ENCODE peak calls at places on chromosomes 7 and 10, in four cellular contexts. One of them, this sample, is unnamed.

GRCh38 chr10:26721561-26721960 is 24.1 kb downstream of the PDSS1 start:
- DNase-seq in GM12865: no peak
- DNase-seq in aorta: no peak
- DNase-seq in endothelial cell of umbilical vein: no peak
- DNase-seq in this sample: no peak

GRCh38 chr10:71213761-71214440 is 1.5 kb downstream of the UNC5B start:
- DNase-seq in GM12865: no peak
- DNase-seq in endothelial cell of umbilical vein: peak
- DNase-seq in aorta: peak
- DNase-seq in this sample: no peak

GRCh38 chr7:143256932-143257331 is 6.3 kb upstream of the GSTK1 start:
- DNase-seq in endothelial cell of umbilical vein: no peak
- DNase-seq in aorta: no peak
- DNase-seq in GM12865: peak
- DNase-seq in this sample: no peak

GRCh38 chr10:103645141-103646054 is 151.9 kb downstream of the NEURL1 start:
- DNase-seq in endothelial cell of umbilical vein: peak
- DNase-seq in aorta: peak
- DNase-seq in GM12865: no peak
- DNase-seq in this sample: no peak

GRCh38 chr10:89221919-89222318 is 14.8 kb upstream of the CH25H start:
- DNase-seq in GM12865: no peak
- DNase-seq in aorta: no peak
- DNase-seq in endothelial cell of umbilical vein: no peak
- DNase-seq in this sample: no peak

GRCh38 chr10:121157998-121158397 is 306.8 kb downstream of the WDR11 start:
- DNase-seq in endothelial cell of umbilical vein: no peak
- DNase-seq in GM12865: peak
- DNase-seq in aorta: peak
- DNase-seq in this sample: no peak

GRCh38 chr7:79785556-79785955 is 332.1 kb upstream of the MAGI2 start:
- DNase-seq in aorta: no peak
- DNase-seq in GM12865: no peak
- DNase-seq in endothelial cell of umbilical vein: no peak
- DNase-seq in this sample: no peak

GRCh38 chr10:60189861-60190475 is 199.7 kb downstream of the ANK3 start:
- DNase-seq in endothelial cell of umbilical vein: no peak
- DNase-seq in aorta: no peak
- DNase-seq in GM12865: no peak
- DNase-seq in this sample: no peak

GRCh38 chr10:101617102-101617823 is 29.1 kb downstream of the DPCD start:
- DNase-seq in endothelial cell of umbilical vein: no peak
- DNase-seq in GM12865: peak
- DNase-seq in aorta: no peak
- DNase-seq in this sample: peak

GRCh38 chr7:125396466-125397151 is 467.0 kb upstream of the POT1 start:
- DNase-seq in GM12865: no peak
- DNase-seq in endothelial cell of umbilical vein: no peak
- DNase-seq in aorta: no peak
- DNase-seq in this sample: no peak
- H3K4me3 ChIP-seq in GM12865: no peak
- H3K4me3 ChIP-seq in endothelial cell of umbilical vein: no peak
- H3K4me3 ChIP-seq in aorta: no peak
- H3K4me3 ChIP-seq in this sample: no peak

GRCh38 chr10:52632591-52632990 is 140.0 kb downstream of the MBL2 start:
- DNase-seq in endothelial cell of umbilical vein: peak
- DNase-seq in GM12865: no peak
- DNase-seq in aorta: no peak
- DNase-seq in this sample: no peak
- H3K4me3 ChIP-seq in endothelial cell of umbilical vein: no peak
- H3K4me3 ChIP-seq in GM12865: no peak
- H3K4me3 ChIP-seq in aorta: no peak
- H3K4me3 ChIP-seq in this sample: no peak

DNA sequence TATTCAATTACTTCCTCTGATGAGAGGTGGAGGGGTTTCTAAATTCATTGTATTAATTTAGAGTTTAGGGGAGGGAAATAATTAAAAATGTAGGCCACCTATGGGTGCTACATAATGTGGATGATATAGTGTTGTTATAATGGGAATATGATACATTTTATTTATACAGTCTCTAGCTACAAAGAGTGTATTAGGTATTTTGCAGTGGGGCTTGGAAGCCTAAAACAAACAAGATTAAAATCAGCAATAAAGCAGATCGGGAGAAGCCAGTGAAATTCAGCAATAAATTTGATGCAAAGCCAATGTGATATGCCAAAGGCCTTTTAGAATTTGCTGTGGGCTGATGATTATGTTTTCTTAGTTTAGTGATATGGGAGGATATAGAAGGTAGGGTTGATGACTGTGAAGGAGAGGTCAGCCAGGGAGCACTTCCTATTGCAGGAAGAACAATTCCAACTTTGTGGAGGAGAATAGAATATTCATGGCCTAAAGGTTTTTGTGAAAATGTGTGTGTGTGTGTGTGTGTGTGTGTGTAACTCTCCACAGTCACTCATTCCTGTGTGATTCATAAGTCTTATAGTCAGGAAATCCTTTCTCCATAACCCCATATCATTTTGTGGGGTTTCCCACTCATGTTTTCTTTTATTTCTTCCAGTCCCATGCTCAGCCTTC is 17.5 kb upstream of the EXOC4 start:
- DNase-seq in aorta: no peak
- DNase-seq in endothelial cell of umbilical vein: peak
- DNase-seq in GM12865: no peak
- DNase-seq in this sample: no peak
- H3K4me3 ChIP-seq in aorta: no peak
- H3K4me3 ChIP-seq in endothelial cell of umbilical vein: no peak
- H3K4me3 ChIP-seq in GM12865: no peak
- H3K4me3 ChIP-seq in this sample: no peak

GRCh38 chr10:66799474-66799873 is 126.4 kb upstream of the LRRTM3 start:
- DNase-seq in aorta: no peak
- DNase-seq in endothelial cell of umbilical vein: no peak
- DNase-seq in GM12865: no peak
- DNase-seq in this sample: no peak
- H3K4me3 ChIP-seq in aorta: no peak
- H3K4me3 ChIP-seq in endothelial cell of umbilical vein: no peak
- H3K4me3 ChIP-seq in GM12865: peak
- H3K4me3 ChIP-seq in this sample: no peak

GRCh38 chr7:105306160-105306784 is 82.4 kb downstream of the SRPK2 start:
- DNase-seq in aorta: no peak
- DNase-seq in endothelial cell of umbilical vein: peak
- DNase-seq in GM12865: peak
- DNase-seq in this sample: no peak

GRCh38 chr7:105309235-105310156 is 79.2 kb downstream of the SRPK2 start:
- DNase-seq in aorta: no peak
- DNase-seq in endothelial cell of umbilical vein: no peak
- DNase-seq in GM12865: peak
- DNase-seq in this sample: no peak

GRCh38 chr7:105307163-105307672 is 81.5 kb downstream of the SRPK2 start:
- DNase-seq in GM12865: no peak
- DNase-seq in aorta: no peak
- DNase-seq in endothelial cell of umbilical vein: no peak
- DNase-seq in this sample: no peak

GRCh38 chr7:105304040-105304895 is 84.5 kb downstream of the SRPK2 start:
- DNase-seq in GM12865: peak
- DNase-seq in endothelial cell of umbilical vein: no peak
- DNase-seq in aorta: no peak
- DNase-seq in this sample: no peak

GRCh38 chr7:105305633-105306032 is 83.1 kb downstream of the SRPK2 start:
- DNase-seq in aorta: no peak
- DNase-seq in endothelial cell of umbilical vein: no peak
- DNase-seq in GM12865: no peak
- DNase-seq in this sample: no peak
- H3K4me3 ChIP-seq in aorta: no peak
- H3K4me3 ChIP-seq in endothelial cell of umbilical vein: no peak
- H3K4me3 ChIP-seq in GM12865: no peak
- H3K4me3 ChIP-seq in this sample: no peak

GRCh38 chr10:73647875-73648228 is 6.6 kb upstream of the MYOZ1 start:
- DNase-seq in endothelial cell of umbilical vein: no peak
- DNase-seq in GM12865: no peak
- DNase-seq in aorta: no peak
- DNase-seq in this sample: no peak

GRCh38 chr10:73648252-73648651 is 7.0 kb upstream of the MYOZ1 start:
- DNase-seq in aorta: peak
- DNase-seq in endothelial cell of umbilical vein: no peak
- DNase-seq in GM12865: no peak
- DNase-seq in this sample: no peak

GRCh38 chr10:73650537-73651331 is 5.1 kb downstream of the SYNPO2L start:
- DNase-seq in endothelial cell of umbilical vein: no peak
- DNase-seq in GM12865: peak
- DNase-seq in aorta: no peak
- DNase-seq in this sample: no peak

GRCh38 chr10:73648975-73649829 is 6.6 kb downstream of the SYNPO2L start:
- DNase-seq in GM12865: no peak
- DNase-seq in endothelial cell of umbilical vein: no peak
- DNase-seq in aorta: no peak
- DNase-seq in this sample: no peak

DNA sequence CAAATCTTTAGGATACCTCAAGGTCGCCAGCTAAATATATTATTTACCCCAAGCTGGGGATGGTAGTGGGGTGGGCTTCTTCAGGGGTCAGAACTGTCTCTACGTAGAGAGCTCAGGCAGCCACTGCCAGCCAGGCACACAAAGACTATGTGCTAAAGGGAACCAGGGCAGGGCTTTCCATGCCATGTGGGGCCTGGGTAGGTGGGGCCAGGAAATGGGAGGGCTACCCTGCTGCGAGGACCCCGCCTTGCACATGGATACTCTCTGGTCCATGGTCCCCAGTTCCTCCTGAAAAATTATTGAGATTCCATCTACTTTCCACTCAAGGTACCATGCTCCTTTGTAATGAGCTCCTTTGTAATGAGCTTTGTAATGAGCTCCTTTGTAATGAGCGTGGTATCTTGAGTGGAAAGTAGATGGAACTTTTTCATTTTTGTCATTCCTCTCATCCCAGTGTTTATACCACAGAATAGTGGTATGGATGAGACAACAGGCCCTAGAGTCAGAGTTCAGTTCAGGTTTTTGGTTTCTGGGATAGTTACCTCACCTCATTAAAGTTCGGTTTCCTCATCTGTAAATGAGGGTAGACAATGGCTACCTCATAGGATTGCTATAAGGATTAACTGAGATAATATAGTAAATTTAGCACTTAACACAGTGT is 5.8 kb downstream of the SYNPO2L start:
- DNase-seq in aorta: no peak
- DNase-seq in GM12865: no peak
- DNase-seq in endothelial cell of umbilical vein: no peak
- DNase-seq in this sample: no peak
- H3K4me3 ChIP-seq in aorta: no peak
- H3K4me3 ChIP-seq in GM12865: no peak
- H3K4me3 ChIP-seq in endothelial cell of umbilical vein: no peak
- H3K4me3 ChIP-seq in this sample: no peak